ENCODE peak calls at places on chromosome 15, in five cellular contexts. F is NCI-H1092 treated with DMSO at 0.1 percent for 48 hours, I is GM10248, N is choroid plexus epithelial cell, D is mucosa of descending colon. Y is an unnamed sample.

GRCh38 chr15:69509131-69509530 is 56.5 kb downstream of the RPLP1 start:
- DNase-seq in D (no peak), F (no peak), N (no peak), I (no peak), Y (no peak)

GRCh38 chr15:91055548-91056331 is 33.3 kb upstream of the VPS33B start:
- DNase-seq in F (peak), I (peak), N (peak), D (no peak), Y (peak)

GRCh38 chr15:101059381-101060341 is 140.5 kb downstream of the LRRK1 start:
- DNase-seq in D (peak), I (no peak), N (no peak), F (no peak), Y (no peak)

GRCh38 chr15:82536409-82537350 is 3.6 kb downstream of the RPS17 start:
- DNase-seq in I (no peak), F (no peak), N (peak), D (no peak), Y (no peak)

GRCh38 chr15:68213991-68214837 is 9.1 kb upstream of the CALML4 start:
- DNase-seq in F (no peak), I (no peak), D (peak), N (no peak), Y (no peak)

GRCh38 chr15:83475551-83475950 is 28.4 kb downstream of the SH3GL3 start:
- DNase-seq in I (no peak), N (peak), D (no peak), F (no peak), Y (no peak)

GRCh38 chr15:99708563-99708962 is 24.7 kb downstream of the LYSMD4 start:
- DNase-seq in N (peak), I (no peak), D (peak), F (no peak), Y (peak)

GRCh38 chr15:85624241-85624855 is 170.4 kb downstream of the KLHL25 start:
- DNase-seq in N (no peak), F (no peak), D (no peak), I (no peak), Y (no peak)

GRCh38 chr15:36589971-36590370 is 10.5 kb downstream of the CDIN1 start:
- DNase-seq in F (no peak), I (no peak), N (peak), D (no peak), Y (no peak)

GRCh38 chr15:71185706-71186105 is 70.4 kb downstream of the THSD4 start:
- DNase-seq in D (no peak), N (no peak), I (no peak), F (no peak), Y (no peak)

GRCh38 chr15:28106294-28107110 is 7.4 kb upstream of the OCA2 start:
- DNase-seq in I (no peak), F (no peak), D (no peak), N (no peak), Y (no peak)

GRCh38 chr15:39586387-39587171 is 5.7 kb downstream of the THBS1 start:
- DNase-seq in N (peak), I (no peak), F (no peak), D (no peak), Y (no peak)

GRCh38 chr15:48619446-48619845 is 26.1 kb downstream of the FBN1 start:
- DNase-seq in N (no peak), F (no peak), D (no peak), I (no peak), Y (no peak)

GRCh38 chr15:64883997-64884511 is 27.6 kb upstream of the ANKDD1A start:
- DNase-seq in N (peak), I (peak), D (peak), F (peak), Y (peak)

GRCh38 chr15:81095690-81096365 is 38.2 kb upstream of the CFAP161 start:
- DNase-seq in I (no peak), D (no peak), N (no peak), F (no peak), Y (no peak)

GRCh38 chr15:62068787-62069170 is 2.0 kb downstream of the C2CD4A start:
- DNase-seq in D (no peak), N (no peak), F (no peak), I (no peak), Y (no peak)

GRCh38 chr15:30033211-30033610 is 49.5 kb upstream of the GOLGA8J start:
- DNase-seq in N (no peak), F (no peak), I (no peak), D (no peak), Y (no peak)

GRCh38 chr15:41564286-41564959 is 5.4 kb downstream of the TYRO3 start:
- DNase-seq in I (no peak), D (no peak), N (peak), F (no peak), Y (no peak)

Y was measured in left ventricle myocardium superior.